ENCODE peak calls at places on chromosomes 1 and 21, in seven cellular contexts. Z is heart left ventricle; Y is activated T-cell treated with anti-CD3 and anti-CD28 coated beads, Interleukin-2, amount 50 U/mL, for 4 hours; M is NCI-H524; T is substantia nigra; F is mucosa of descending colon; X is T-cell. K is an unnamed sample.

GRCh38 chr21:31780944-31781343 is 49.0 kb upstream of the SCAF4 start:
- DNase-seq in Z (no peak), Y (no peak), M (no peak), T (no peak), F (no peak), X (no peak), K (no peak)

GRCh38 chr21:45004481-45005263 is 64.8 kb downstream of the SLX9 start:
- DNase-seq in Z (peak), Y (no peak), M (no peak), T (no peak), F (peak), X (no peak), K (no peak)

GRCh38 chr1:202270871-202271326 is 70.8 kb downstream of the UBE2T start:
- DNase-seq in Z (no peak), Y (no peak), M (peak), T (no peak), F (no peak), X (no peak), K (no peak)

GRCh38 chr1:116553386-116554115 is 17.3 kb downstream of the CD58 start:
- DNase-seq in Z (no peak), Y (no peak), M (no peak), T (no peak), F (no peak), X (no peak), K (no peak)

GRCh38 chr1:202164271-202165037 is 4.1 kb upstream of the PTPN7 start:
- DNase-seq in Z (peak), Y (peak), M (no peak), T (no peak), F (no peak), X (peak), K (no peak)

GRCh38 chr1:201583663-201584062 is 44.7 kb downstream of the NAV1 start:
- DNase-seq in Z (no peak), Y (no peak), M (no peak), T (no peak), F (no peak), X (no peak), K (no peak)

GRCh38 chr1:41641483-41641829 is 157.0 kb upstream of the EDN2 start:
- DNase-seq in Z (no peak), Y (no peak), M (no peak), T (no peak), F (no peak), X (no peak), K (no peak)

GRCh38 chr1:155130272-155131006 is 2.8 kb downstream of the EFNA1 start:
- DNase-seq in Z (no peak), Y (no peak), M (no peak), T (no peak), F (no peak), X (no peak), K (no peak)

GRCh38 chr1:67485046-67485811 is 55.0 kb upstream of the SERBP1 start:
- DNase-seq in Z (no peak), Y (no peak), M (no peak), T (no peak), F (no peak), X (no peak), K (no peak)

GRCh38 chr1:191026828-191027227 is 549.2 kb upstream of the BRINP3 start:
- DNase-seq in Z (no peak), Y (no peak), M (peak), T (no peak), F (no peak), X (no peak), K (no peak)

GRCh38 chr1:110318046-110318445 is 21.1 kb upstream of the RBM15 start:
- DNase-seq in Z (no peak), Y (no peak), M (no peak), T (no peak), F (no peak), X (no peak), K (no peak)

GRCh38 chr1:54405894-54406293 is 300 bp downstream of the SSBP3 start:
- DNase-seq in Z (peak), Y (no peak), M (no peak), T (no peak), F (no peak), X (no peak), K (no peak)

GRCh38 chr1:228723287-228723686 is 12.0 kb upstream of the RHOU start:
- DNase-seq in Z (no peak), Y (no peak), M (no peak), T (no peak), F (no peak), X (no peak), K (no peak)

GRCh38 chr1:74245168-74245753 is 10.1 kb downstream of the TNNI3K start:
- DNase-seq in Z (no peak), Y (no peak), M (no peak), T (no peak), F (no peak), X (no peak), K (no peak)

GRCh38 chr1:225201447-225201846 is 226.4 kb downstream of the LBR start:
- DNase-seq in Z (no peak), Y (no peak), M (no peak), T (no peak), F (no peak), X (no peak), K (no peak)

GRCh38 chr1:75996196-75996595 is 64.0 kb upstream of the ASB17 start:
- DNase-seq in Z (no peak), Y (no peak), M (no peak), T (no peak), F (no peak), X (no peak), K (no peak)

GRCh38 chr1:207858271-207858670 is 52.7 kb downstream of the CD34 start:
- DNase-seq in Z (no peak), Y (no peak), M (no peak), T (no peak), F (no peak), X (no peak), K (no peak)

GRCh38 chr1:196902344-196902743 is 14.5 kb downstream of the CFHR4 start:
- DNase-seq in Z (no peak), Y (no peak), M (no peak), T (no peak), F (no peak), X (no peak), K (no peak)

GRCh38 chr1:167479331-167479979 is 38.9 kb downstream of the CD247 start:
- DNase-seq in Z (no peak), Y (no peak), M (no peak), T (no peak), F (no peak), X (no peak), K (no peak)

GRCh38 chr1:31798433-31799195 is 17.2 kb downstream of the SPOCD1 start:
- DNase-seq in Z (no peak), Y (no peak), M (no peak), T (peak), F (no peak), X (no peak), K (no peak)

GRCh38 chr1:115650961-115651360 is 9.2 kb downstream of the VANGL1 start:
- DNase-seq in Z (no peak), Y (no peak), M (no peak), T (no peak), F (no peak), X (no peak), K (no peak)

GRCh38 chr1:232084584-232085223 is 458.1 kb downstream of the DISC1 start:
- DNase-seq in Z (no peak), Y (no peak), M (no peak), T (no peak), F (no peak), X (no peak), K (no peak)

GRCh38 chr1:115717541-115717940 is 51.0 kb downstream of the CASQ2 start:
- DNase-seq in Z (no peak), Y (no peak), M (peak), T (peak), F (no peak), X (peak), K (peak)

K was measured in NCI-H460.